ENCODE peak calls at places on chromosome 14, in ten cellular contexts. H is glutamatergic neuron; M is tibial artery; Y is stimulated activated CD4-positive, alpha-beta T cell treated with anti-CD3 and anti-CD28 coated beads, TNF-alpha, amount 100 ng/mL, for 1 hour; B is sigmoid colon; P is epithelial cell of esophagus; N is CMK; R is AG08395; U is T follicular helper cell; Z is choroid plexus epithelial cell. D is an unnamed sample.

GRCh38 chr14:100192250-100192671 is 32.8 kb upstream of the DEGS2 start:
- DNase-seq in H (no peak), M (no peak), Y (no peak), B (peak; percentile 70), P (no peak), N (no peak), R (no peak), U (no peak), Z (no peak), D (no peak)

GRCh38 chr14:94135476-94135875 is 6.1 kb upstream of the IFI27L2 start:
- DNase-seq in H (no peak), M (no peak), Y (no peak), B (no peak), P (no peak), N (no peak), R (no peak), U (no peak), Z (no peak), D (no peak)

GRCh38 chr14:61591862-61592261 is 103.5 kb upstream of the HIF1A start:
- DNase-seq in H (no peak), M (no peak), Y (no peak), B (no peak), P (no peak), N (no peak), R (no peak), U (no peak), Z (no peak), D (no peak)

GRCh38 chr14:105850853-105851581 is 324.6 kb downstream of the TMEM121 start:
- DNase-seq in H (no peak), M (peak; percentile 14), Y (no peak), B (no peak), P (no peak), N (no peak), R (no peak), U (no peak), Z (no peak), D (peak; percentile 62)

GRCh38 chr14:75268638-75269550 is 9.7 kb upstream of the FOS start:
- DNase-seq in H (no peak), M (no peak), Y (no peak), B (no peak), P (no peak), N (no peak), R (no peak), U (no peak), Z (peak; percentile 10), D (no peak)

GRCh38 chr14:23569443-23570151 is 2.0 kb upstream of the AP1G2 start:
- DNase-seq in H (peak; percentile 46), M (no peak), Y (no peak), B (peak; percentile 32), P (peak; percentile 66), N (no peak), R (no peak), U (no peak), Z (peak; percentile 40), D (no peak)

GRCh38 chr14:101442451-101442850 is 118.8 kb upstream of the DIO3 start:
- DNase-seq in H (no peak), M (no peak), Y (peak; percentile 8), B (no peak), P (no peak), N (peak; percentile 4), R (no peak), U (peak; percentile 9), Z (no peak), D (no peak)

GRCh38 chr14:91349481-91350074 is 68.0 kb downstream of the CCDC88C start:
- DNase-seq in H (no peak), M (no peak), Y (peak; percentile 44), B (no peak), P (peak; percentile 51), N (no peak), R (no peak), U (peak; percentile 47), Z (no peak), D (peak; percentile 28)

GRCh38 chr14:68972507-68973272 is 6.4 kb downstream of the ACTN1 start:
- DNase-seq in H (no peak), M (no peak), Y (no peak), B (peak; percentile 63), P (no peak), N (no peak), R (no peak), U (no peak), Z (peak; percentile 79), D (peak; percentile 68)

GRCh38 chr14:55116246-55117030 is 12.6 kb upstream of the LGALS3 start:
- DNase-seq in H (no peak), M (no peak), Y (no peak), B (peak; percentile 38), P (no peak), N (no peak), R (no peak), U (no peak), Z (no peak), D (no peak)

GRCh38 chr14:77406718-77407117 is 16.6 kb downstream of the NOXRED1 start:
- DNase-seq in H (no peak), M (no peak), Y (no peak), B (no peak), P (no peak), N (peak; percentile 60), R (no peak), U (no peak), Z (no peak), D (no peak)

GRCh38 chr14:77459072-77459723 is 1.3 kb downstream of the AHSA1 start:
- DNase-seq in H (peak; percentile 72), M (peak; percentile 77), Y (no peak), B (no peak), P (peak; percentile 80), N (peak; percentile 27), R (peak; percentile 55), U (peak; percentile 43), Z (peak; percentile 90), D (peak; percentile 60)

GRCh38 chr14:33201116-33201515 is 262.4 kb downstream of the NPAS3 start:
- DNase-seq in H (no peak), M (no peak), Y (no peak), B (no peak), P (no peak), N (no peak), R (no peak), U (no peak), Z (no peak), D (no peak)

GRCh38 chr14:75334191-75335051 is 55.8 kb downstream of the FOS start:
- DNase-seq in H (no peak), M (peak; percentile 62), Y (peak; percentile 13), B (peak; percentile 83), P (no peak), N (no peak), R (no peak), U (peak; percentile 38), Z (peak; percentile 22), D (peak; percentile 81)

GRCh38 chr14:54173782-54174181 is 217.2 kb upstream of the BMP4 start:
- DNase-seq in H (no peak), M (no peak), Y (no peak), B (no peak), P (no peak), N (no peak), R (peak; percentile 28), U (no peak), Z (no peak), D (no peak)

GRCh38 chr14:20707622-20708021 is 19.1 kb downstream of the ANG start:
- DNase-seq in H (no peak), M (no peak), Y (no peak), B (no peak), P (peak; percentile 82), N (no peak), R (no peak), U (no peak), Z (peak; percentile 44), D (no peak)

GRCh38 chr14:79278798-79279644 is 932.3 kb downstream of the DIO2 start:
- DNase-seq in H (peak; percentile 86), M (peak; percentile 52), Y (no peak), B (peak; percentile 93), P (peak; percentile 97), N (no peak), R (no peak), U (no peak), Z (peak; percentile 93), D (peak; percentile 89)

GRCh38 chr14:51022769-51023168 is 72.1 kb downstream of the TRIM9 start:
- DNase-seq in H (no peak), M (no peak), Y (no peak), B (no peak), P (no peak), N (no peak), R (no peak), U (no peak), Z (no peak), D (no peak)

GRCh38 chr14:88326352-88327103 is 3.5 kb upstream of the KCNK10 start:
- DNase-seq in H (peak; percentile 23), M (no peak), Y (no peak), B (no peak), P (no peak), N (no peak), R (no peak), U (no peak), Z (peak; percentile 4), D (no peak)

GRCh38 chr14:87175175-87175574 is 817.8 kb downstream of the GALC start:
- DNase-seq in H (no peak), M (no peak), Y (no peak), B (no peak), P (no peak), N (no peak), R (no peak), U (no peak), Z (no peak), D (no peak)

GRCh38 chr14:63413009-63413408 is 94.3 kb upstream of the GPHB5 start:
- DNase-seq in H (no peak), M (no peak), Y (no peak), B (no peak), P (no peak), N (no peak), R (no peak), U (no peak), Z (peak; percentile 39), D (no peak)

GRCh38 chr14:34498684-34499412 is 36.8 kb upstream of the SPTSSA start:
- DNase-seq in H (no peak), M (no peak), Y (no peak), B (no peak), P (peak; percentile 64), N (no peak), R (no peak), U (no peak), Z (peak; percentile 51), D (no peak)

GRCh38 chr14:73239463-73240241 is 2.3 kb downstream of the PAPLN start:
- DNase-seq in H (peak; percentile 52), M (peak; percentile 77), Y (no peak), B (peak; percentile 88), P (peak; percentile 37), N (no peak), R (peak; percentile 37), U (no peak), Z (peak; percentile 92), D (peak; percentile 81)

GRCh38 chr14:48382961-48383360 is 707.6 kb upstream of the MDGA2 start:
- DNase-seq in H (no peak), M (no peak), Y (no peak), B (no peak), P (no peak), N (no peak), R (no peak), U (no peak), Z (no peak), D (peak; percentile 20)

GRCh38 chr14:55412686-55413085 is 1.1 kb upstream of the ATG14 start:
- DNase-seq in H (no peak), M (no peak), Y (no peak), B (no peak), P (peak; percentile 94), N (no peak), R (no peak), U (no peak), Z (no peak), D (no peak)

GRCh38 chr14:30034049-30034635 is 106.5 kb upstream of the PRKD1 start:
- DNase-seq in H (no peak), M (no peak), Y (no peak), B (no peak), P (no peak), N (no peak), R (peak; percentile 65), U (no peak), Z (peak; percentile 4), D (no peak)

GRCh38 chr14:68039593-68039992 is 220.0 kb downstream of the RAD51B start:
- DNase-seq in H (no peak), M (no peak), Y (no peak), B (no peak), P (peak; percentile 54), N (no peak), R (no peak), U (no peak), Z (no peak), D (no peak)

GRCh38 chr14:61864329-61864898 is 102.2 kb downstream of the SNAPC1 start:
- DNase-seq in H (no peak), M (no peak), Y (no peak), B (no peak), P (no peak), N (no peak), R (no peak), U (no peak), Z (no peak), D (no peak)